ENCODE peak calls at places on chromosomes 7 and 10, in seven cellular contexts. J, H, C, P, W, N and D are unnamed samples.
A peak's percentile ranks its signal among the peaks of the same experiment; 100 is the strongest.

GRCh38 chr7:151481650-151482505 is 37.8 kb downstream of the RHEB start:
- DNase-seq in H (no peak), C (no peak), J (no peak), N (no peak), W (no peak), P (no peak), D (no peak)

GRCh38 chr7:135169141-135169935 is 1.2 kb downstream of the CYREN start:
- DNase-seq in N (peak; percentile 83), W (peak; percentile 65), H (peak; percentile 71), J (peak; percentile 59), C (peak; percentile 68), P (peak; percentile 50), D (no peak)

GRCh38 chr10:127210936-127211335 is 14.5 kb upstream of the INSYN2A start:
- DNase-seq in P (no peak), C (no peak), J (no peak), W (no peak), H (no peak), N (no peak), D (no peak)

GRCh38 chr10:12077580-12078180 is 8.9 kb downstream of the DHTKD1 start:
- DNase-seq in P (no peak), J (no peak), H (no peak), C (no peak), W (no peak), N (no peak), D (peak; percentile 51)

GRCh38 chr10:79048639-79049550 is 19.9 kb upstream of the ZMIZ1 start:
- DNase-seq in C (no peak), N (no peak), J (no peak), H (no peak), P (no peak), W (no peak), D (no peak)

GRCh38 chr7:42457663-42458062 is 220.7 kb upstream of the GLI3 start:
- DNase-seq in J (no peak), C (no peak), H (no peak), N (no peak), P (no peak), W (no peak), D (no peak)

GRCh38 chr7:90692396-90692795 is 96.3 kb downstream of the CDK14 start:
- DNase-seq in W (no peak), N (no peak), C (no peak), J (peak; percentile 63), P (no peak), H (no peak), D (no peak)

GRCh38 chr10:114703377-114704125 is 45.5 kb upstream of the ABLIM1 start:
- DNase-seq in W (peak; percentile 13), J (peak; percentile 43), H (peak; percentile 38), C (no peak), N (peak; percentile 3), P (no peak), D (no peak)

GRCh38 chr10:128382225-128382624 is 256.0 kb upstream of the MKI67 start:
- DNase-seq in H (no peak), N (no peak), P (no peak), W (no peak), C (no peak), J (no peak), D (no peak)

GRCh38 chr7:115475774-115476407 is 554.0 kb downstream of the MDFIC start:
- DNase-seq in P (no peak), H (no peak), W (no peak), J (no peak), N (no peak), C (no peak), D (no peak)

GRCh38 chr10:96400465-96400864 is 41.7 kb upstream of the OPALIN start:
- DNase-seq in C (no peak), N (no peak), W (no peak), J (no peak), H (no peak), P (no peak), D (no peak)

GRCh38 chr10:132065491-132066105 is at the start of gene JAKMIP3:
- DNase-seq in J (peak; percentile 96), H (peak; percentile 83), W (peak; percentile 72), N (no peak), C (no peak), P (no peak), D (no peak)

GRCh38 chr10:79149662-79150443 is 81.1 kb downstream of the ZMIZ1 start:
- DNase-seq in H (peak; percentile 91), C (peak; percentile 48), N (peak; percentile 96), P (no peak), J (peak; percentile 61), W (no peak), D (no peak)

GRCh38 chr10:794382-794956 is 105.0 kb upstream of the DIP2C start:
- DNase-seq in C (no peak), J (peak; percentile 48), N (no peak), P (no peak), W (peak; percentile 57), H (no peak), D (no peak)

GRCh38 chr10:71213127-71213616 is 802 bp downstream of the UNC5B start:
- DNase-seq in H (no peak), P (no peak), J (peak; percentile 84), C (peak; percentile 36), W (no peak), N (peak; percentile 19), D (no peak)

GRCh38 chr10:71213761-71214440 is 1.5 kb downstream of the UNC5B start:
- DNase-seq in J (peak; percentile 80), P (no peak), H (peak; percentile 33), C (no peak), W (no peak), N (peak; percentile 21), D (no peak)

GRCh38 chr10:71211759-71212248 is 566 bp upstream of the UNC5B start:
- DNase-seq in C (no peak), W (peak; percentile 35), J (no peak), N (no peak), P (no peak), H (no peak), D (no peak)

GRCh38 chr10:71211053-71211452 is 1.3 kb upstream of the UNC5B start:
- DNase-seq in J (no peak), H (no peak), C (no peak), P (no peak), W (no peak), N (no peak), D (no peak)

DNA sequence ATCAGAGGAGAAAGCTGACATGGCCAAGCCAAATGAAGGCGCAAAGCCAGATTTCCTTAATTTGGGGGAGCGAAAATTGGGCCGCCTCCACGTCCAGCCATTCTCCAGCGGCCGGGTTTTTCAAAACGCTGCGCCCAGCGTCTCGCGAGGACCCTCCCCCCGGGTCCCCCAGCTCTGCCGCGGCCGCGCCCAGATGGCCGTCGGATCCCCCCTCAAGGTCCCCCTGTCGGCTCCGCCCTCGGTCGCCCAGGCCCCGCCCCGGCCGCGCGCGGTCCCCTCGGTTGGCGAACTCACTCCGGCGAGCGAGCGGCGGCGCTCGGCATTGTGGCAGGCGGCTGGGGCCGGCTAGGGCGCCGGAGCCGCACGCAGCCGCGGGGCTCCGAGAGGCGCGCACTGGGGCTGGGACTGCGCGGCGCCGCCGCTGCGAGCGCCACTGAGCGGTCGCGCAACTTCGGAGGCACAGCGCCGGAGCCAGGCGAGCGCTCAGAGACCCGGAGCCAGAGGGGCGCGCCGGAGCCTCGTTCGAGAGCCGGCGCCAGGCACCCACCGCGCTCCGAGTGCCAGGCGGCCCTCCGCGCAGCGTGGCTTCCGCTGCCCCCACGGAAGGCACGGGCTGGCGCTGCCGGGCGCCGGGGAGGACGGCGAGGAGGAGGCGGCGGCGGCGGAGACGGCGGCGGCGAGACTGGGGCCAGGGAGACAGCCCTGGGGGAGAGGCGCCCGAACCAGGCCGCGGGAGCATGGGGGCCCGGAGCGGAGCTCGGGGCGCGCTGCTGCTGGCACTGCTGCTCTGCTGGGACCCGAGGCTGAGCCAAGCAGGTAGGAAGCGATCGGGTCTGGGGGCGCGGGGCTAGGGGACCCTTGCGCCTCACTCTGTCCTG is at the start of gene UNC5B:
- DNase-seq in W (peak; percentile 54), H (peak; percentile 37), P (peak; percentile 50), J (peak; percentile 85), C (peak; percentile 76), N (peak; percentile 85), D (no peak)
- TF ChIP-seq POLR2A in W (no peak), H (peak; percentile 64), P (peak; percentile 60), J (peak; percentile 88), C (peak; percentile 81), N (no peak), D (no peak)

DNA sequence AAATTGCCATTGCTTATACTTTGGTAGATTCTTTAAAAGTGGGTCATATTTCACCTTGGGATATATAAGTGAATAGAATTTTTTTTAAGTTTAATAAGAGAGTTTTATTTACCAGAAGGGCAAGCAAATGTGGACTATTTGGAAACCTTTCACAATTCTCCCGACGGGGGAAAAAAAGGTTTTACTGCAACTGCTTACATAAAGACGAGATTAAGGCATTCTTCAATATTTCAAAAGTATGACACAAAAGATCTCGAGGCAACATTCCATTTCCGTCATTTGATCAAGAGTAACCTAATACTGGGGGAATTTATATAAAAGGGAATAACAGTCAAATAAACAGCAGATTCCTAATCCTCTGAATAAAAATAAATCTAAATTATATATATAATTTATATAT is 28.5 kb downstream of the HYCC1 start:
- DNase-seq in C (no peak), J (no peak), P (no peak), W (no peak), H (no peak), N (no peak), D (no peak)
- TF ChIP-seq CEBPB in C (no peak), J (no peak), P (no peak), W (no peak), H (no peak), N (no peak), D (no peak)

DNA sequence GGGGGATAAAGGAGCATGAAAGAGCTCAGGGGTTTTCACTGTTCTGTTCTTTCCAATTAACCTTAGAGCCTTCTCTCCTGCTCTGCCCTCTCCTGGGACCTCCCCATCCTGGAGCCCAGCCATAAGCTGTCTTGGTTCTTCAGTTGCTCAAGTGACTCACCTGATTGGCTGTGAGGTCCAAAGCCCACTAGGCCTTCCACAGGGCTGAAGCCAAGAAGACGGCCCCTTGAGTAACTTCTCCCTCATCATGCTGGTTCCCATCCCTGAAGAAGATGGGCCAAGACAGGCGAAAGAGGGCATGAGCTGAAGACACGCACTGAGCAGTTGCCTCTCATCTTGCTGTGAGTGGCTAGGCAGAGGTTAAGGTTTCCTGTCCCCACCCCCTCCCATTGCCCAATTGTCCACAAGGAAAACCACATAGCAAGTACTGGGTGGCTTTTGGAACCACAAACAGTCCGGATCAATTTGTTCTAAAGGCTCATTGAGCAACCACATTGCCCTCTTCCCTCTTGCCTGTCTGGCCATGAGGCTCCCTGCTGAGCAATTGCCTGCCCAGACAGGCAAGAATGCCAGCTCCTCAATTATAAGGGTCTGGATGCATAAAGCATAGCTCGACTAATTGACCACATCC is 43.9 kb upstream of the GPAM start:
- DNase-seq in H (no peak), J (no peak), C (no peak), N (no peak), W (peak; percentile 95), P (no peak), D (no peak)
- TF ChIP-seq POLR2A in H (no peak), J (no peak), C (no peak), N (no peak), W (peak; percentile 87), P (no peak), D (no peak)

DNA sequence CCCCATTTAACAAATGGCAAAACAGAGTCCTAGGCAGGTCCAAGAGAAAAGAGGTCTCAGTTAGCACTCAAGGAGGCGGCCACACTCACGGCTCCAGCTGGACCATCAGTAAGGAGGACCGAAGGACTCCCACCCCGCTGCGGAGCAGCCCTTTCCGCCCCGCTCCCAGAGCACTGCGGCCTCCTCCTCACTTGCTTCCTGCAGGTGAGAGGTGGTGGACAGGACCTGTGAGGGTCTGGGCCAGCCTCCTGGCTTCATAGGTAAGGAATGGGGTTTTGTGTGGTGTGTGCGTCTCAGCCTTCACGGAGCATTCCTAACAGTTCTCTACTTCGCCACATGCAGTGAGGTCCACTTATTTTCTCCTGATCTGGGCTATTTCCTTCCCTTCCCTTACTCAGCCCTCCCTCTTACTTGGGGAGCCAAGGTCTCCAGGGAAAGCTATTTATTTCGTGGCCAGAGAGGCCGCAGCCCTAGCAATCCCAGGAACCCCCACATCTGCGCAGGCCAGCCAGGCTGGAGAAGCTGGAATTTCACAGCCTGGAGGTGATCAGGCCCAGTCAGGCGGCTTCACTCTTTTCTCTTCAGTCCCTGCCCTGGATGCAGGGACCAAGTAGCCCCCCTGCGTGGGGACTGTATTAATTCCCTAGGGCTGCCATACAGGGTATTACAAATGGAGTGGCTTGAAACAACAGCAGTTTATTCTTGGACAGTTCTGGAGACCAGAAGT is 45.9 kb downstream of the ZNF783 start:
- DNase-seq in C (no peak), H (no peak), W (no peak), J (no peak), N (no peak), P (no peak), D (no peak)
- TF ChIP-seq CEBPB in C (no peak), H (no peak), W (no peak), J (no peak), N (no peak), P (no peak), D (no peak)